ENCODE peak calls at places on chromosomes 11 and 22, in four cellular contexts. Z, F, Y and A are unnamed samples.
A peak's percentile ranks its signal among the peaks of the same experiment; 100 is the strongest.

GRCh38 chr11:123475478-123475877 is 45.4 kb downstream of the GRAMD1B start:
- DNase-seq in Z (peak; percentile 60), F (no peak), Y (no peak), A (peak; percentile 73)

GRCh38 chr11:576791-577610 is 731 bp downstream of the PHRF1 start:
- DNase-seq in Z (no peak), F (no peak), Y (no peak), A (no peak)

GRCh38 chr11:131688056-131688693 is 317.8 kb downstream of the NTM start:
- DNase-seq in Z (peak; percentile 92), F (peak; percentile 60), Y (no peak), A (peak; percentile 86)

GRCh38 chr11:110349109-110349996 is 52.9 kb upstream of the RDX start:
- DNase-seq in Z (peak; percentile 28), F (peak; percentile 82), Y (no peak), A (no peak)

GRCh38 chr22:19289475-19290161 is 1.9 kb downstream of the CLTCL1 start:
- DNase-seq in Z (no peak), F (peak; percentile 19), Y (no peak), A (no peak)

GRCh38 chr11:94544832-94545640 is 1.3 kb downstream of the FUT4 start:
- DNase-seq in Z (peak; percentile 68), F (no peak), Y (no peak), A (peak; percentile 64)

GRCh38 chr11:126265801-126266200 is 2.9 kb downstream of the SRPRA start:
- DNase-seq in Z (no peak), F (no peak), Y (no peak), A (no peak)

GRCh38 chr11:33970984-33971466 is 79.1 kb upstream of the LMO2 start:
- DNase-seq in Z (peak; percentile 57), F (peak; percentile 17), Y (peak; percentile 4), A (peak; percentile 86)

GRCh38 chr11:58179648-58180047 is 9.2 kb upstream of the OR9Q2 start:
- DNase-seq in Z (no peak), F (no peak), Y (no peak), A (no peak)

GRCh38 chr11:104422320-104422944 is 258.5 kb upstream of the PDGFD start:
- DNase-seq in Z (no peak), F (no peak), Y (no peak), A (no peak)

GRCh38 chr11:62603072-62603408 is 1.4 kb upstream of the MTA2 start:
- DNase-seq in Z (no peak), F (no peak), Y (no peak), A (no peak)

GRCh38 chr11:119334173-119334930 is at the start of gene RNF26:
- DNase-seq in Z (peak; percentile 100), F (peak; percentile 91), Y (peak; percentile 91), A (peak; percentile 99)

GRCh38 chr11:32012066-32012465 is 78.8 kb upstream of the RCN1 start:
- DNase-seq in Z (no peak), F (no peak), Y (no peak), A (no peak)

GRCh38 chr22:27435839-27436581 is 365.5 kb downstream of the MN1 start:
- DNase-seq in Z (peak; percentile 77), F (no peak), Y (no peak), A (peak; percentile 90)

GRCh38 chr11:86990520-86990919 is 35.3 kb upstream of the FZD4 start:
- DNase-seq in Z (peak; percentile 34), F (no peak), Y (no peak), A (peak; percentile 25)

GRCh38 chr22:31637938-31638618 is 23.9 kb downstream of the PISD start:
- DNase-seq in Z (no peak), F (no peak), Y (no peak), A (no peak)

GRCh38 chr11:106959800-106960199 is 58.5 kb downstream of the GUCY1A2 start:
- DNase-seq in Z (no peak), F (no peak), Y (no peak), A (peak; percentile 29)

GRCh38 chr11:57320719-57321387 is 3.9 kb downstream of the TNKS1BP1 start:
- DNase-seq in Z (no peak), F (no peak), Y (no peak), A (peak; percentile 23)

GRCh38 chr11:83836883-83837654 is 550.9 kb upstream of the CCDC90B start:
- DNase-seq in Z (peak; percentile 49), F (peak; percentile 15), Y (no peak), A (peak; percentile 82)

GRCh38 chr22:36419177-36419911 is 31.6 kb upstream of the MYH9 start:
- DNase-seq in Z (peak; percentile 89), F (no peak), Y (no peak), A (peak; percentile 73)

GRCh38 chr11:11261629-11262028 is 91.4 kb downstream of the CSNK2A3 start:
- DNase-seq in Z (no peak), F (no peak), Y (no peak), A (no peak)

GRCh38 chr11:112004389-112004788 is 20.8 kb upstream of the DLAT start:
- DNase-seq in Z (peak; percentile 63), F (peak; percentile 21), Y (no peak), A (no peak)

GRCh38 chr22:42459273-42460040 is 27.3 kb upstream of the NFAM1 start:
- DNase-seq in Z (peak; percentile 75), F (no peak), Y (no peak), A (peak; percentile 68)